ENCODE peak calls at places on chromosomes 1 and 21, in six cellular contexts. T, Y, L, X, I and R are unnamed samples. For H3K4me1 and H3K36me3, the result is how much of the 10 kb centered on the place peaks cover.

GRCh38 chr1:228768345-228768717 is 33.1 kb downstream of the RHOU start:
- DNase-seq in T (no peak), Y (no peak), L (no peak), X (no peak), I (no peak), R (no peak)

GRCh38 chr1:53736290-53736689 is 2.7 kb downstream of the GLIS1 start:
- DNase-seq in T (peak), Y (no peak), L (peak), X (no peak), I (no peak), R (no peak)

GRCh38 chr1:31987231-31987630 is 26.4 kb upstream of the KHDRBS1 start:
- DNase-seq in T (no peak), Y (no peak), L (no peak), X (no peak), I (peak), R (no peak)

GRCh38 chr1:22711591-22712501 is 1.2 kb downstream of the EPHB2 start:
- DNase-seq in T (peak), Y (no peak), L (peak), X (peak), I (peak), R (no peak)

GRCh38 chr1:214989341-214989740 is 93.2 kb upstream of the KCNK2 start:
- DNase-seq in T (peak), Y (no peak), L (peak), X (peak), I (no peak), R (peak)

GRCh38 chr1:91736999-91737615 is 148.8 kb downstream of the TGFBR3 start:
- DNase-seq in T (peak), Y (no peak), L (peak), X (peak), I (peak), R (peak)

GRCh38 chr1:214453109-214453722 is 98.2 kb downstream of the PTPN14 start:
- DNase-seq in T (peak), Y (no peak), L (peak), X (peak), I (no peak), R (peak)

GRCh38 chr1:29576510-29576909 is 340.2 kb downstream of the PTPRU start:
- DNase-seq in T (no peak), Y (no peak), L (no peak), X (peak), I (no peak), R (peak)

GRCh38 chr1:201773764-201774163 is 55.2 kb upstream of the IPO9 start:
- DNase-seq in T (peak), Y (no peak), L (no peak), X (peak), I (no peak), R (peak)

GRCh38 chr1:3907621-3908165 is 7.6 kb upstream of the C1orf174 start:
- DNase-seq in T (no peak), Y (peak), L (no peak), X (no peak), I (no peak), R (no peak)

GRCh38 chr21:32364801-32365200 is 28.0 kb downstream of the URB1 start:
- DNase-seq in T (no peak), Y (no peak), L (no peak), X (no peak), I (peak), R (no peak)

GRCh38 chr1:55262822-55263221 is 47.7 kb upstream of the USP24 start:
- DNase-seq in T (peak), Y (no peak), L (peak), X (peak), I (no peak), R (peak)

GRCh38 chr1:116762781-116763115 is 8.5 kb downstream of the CD2 start:
- DNase-seq in T (no peak), Y (no peak), L (no peak), X (no peak), I (no peak), R (no peak)
- H2AFZ ChIP-seq in T (no peak), Y (peak), L (no peak), X (no peak), I (no peak), R (no peak)

GRCh38 chr1:101309334-101310221 is 72.8 kb downstream of the S1PR1 start:
- DNase-seq in T (peak), Y (peak), L (peak), X (peak), I (peak), R (no peak)
- H3K4me1 ChIP-seq in T (under half), Y (under half), L (under half), X (under half), I (under half), R (under half)

DNA sequence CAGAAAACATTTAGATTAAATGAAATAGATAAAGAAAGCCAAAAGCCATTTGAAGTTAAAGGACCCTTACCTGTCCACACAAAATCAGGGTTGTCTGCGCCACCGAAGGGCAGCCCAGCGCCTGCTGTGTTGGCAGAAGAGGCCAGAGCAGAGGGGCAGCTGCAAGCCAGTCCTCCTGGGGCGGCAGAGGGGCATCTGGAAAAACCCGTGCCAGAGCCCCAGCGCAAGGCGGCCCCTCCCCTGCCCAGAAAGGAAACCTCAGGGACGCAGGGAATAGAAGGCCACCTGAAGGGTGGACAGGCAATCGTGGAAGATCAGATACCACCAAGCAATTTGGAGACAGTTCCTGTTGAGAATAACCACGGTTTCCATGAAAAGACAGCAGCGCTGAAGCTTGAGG is 10.7 kb downstream of the NDUFV3 start:
- DNase-seq in T (no peak), Y (no peak), L (no peak), X (no peak), I (no peak), R (no peak)
- H3K36me3 ChIP-seq in T (under half), Y (under half), L (under half), X (under half), I (under half), R (under half)

GRCh38 chr1:200294241-200294640 is 115.6 kb downstream of the ZNF281 start:
- DNase-seq in T (no peak), Y (no peak), L (no peak), X (peak), I (no peak), R (no peak)
- H2AFZ ChIP-seq in T (no peak), Y (peak), L (no peak), X (no peak), I (no peak), R (peak)

GRCh38 chr1:234863596-234863995 is 253.6 kb upstream of the IRF2BP2 start:
- DNase-seq in T (peak), Y (no peak), L (peak), X (peak), I (no peak), R (peak)

GRCh38 chr1:234861761-234862160 is 251.8 kb upstream of the IRF2BP2 start:
- DNase-seq in T (no peak), Y (no peak), L (no peak), X (peak), I (no peak), R (no peak)

GRCh38 chr1:234862944-234863515 is 253.1 kb upstream of the IRF2BP2 start:
- DNase-seq in T (peak), Y (no peak), L (peak), X (no peak), I (no peak), R (peak)

GRCh38 chr1:234861024-234861620 is 251.1 kb upstream of the IRF2BP2 start:
- DNase-seq in T (no peak), Y (no peak), L (peak), X (peak), I (no peak), R (no peak)

GRCh38 chr1:234862360-234862943 is 252.5 kb upstream of the IRF2BP2 start:
- DNase-seq in T (no peak), Y (no peak), L (no peak), X (no peak), I (no peak), R (no peak)
- H3K4me1 ChIP-seq in T (under half), Y (under half), L (under half), X (under half), I (under half), R (under half)

GRCh38 chr1:155063550-155064108 is at the start of gene EFNA4:
- DNase-seq in T (peak), Y (peak), L (peak), X (peak), I (peak), R (peak)

GRCh38 chr1:155060736-155061135 is 2.8 kb upstream of the EFNA4 start:
- DNase-seq in T (no peak), Y (no peak), L (no peak), X (no peak), I (no peak), R (no peak)

GRCh38 chr1:155062702-155063411 is 683 bp upstream of the EFNA4 start:
- DNase-seq in T (peak), Y (peak), L (peak), X (peak), I (peak), R (no peak)

GRCh38 chr1:155062151-155062686 is 1.3 kb upstream of the EFNA4 start:
- DNase-seq in T (no peak), Y (peak), L (no peak), X (no peak), I (peak), R (no peak)

DNA sequence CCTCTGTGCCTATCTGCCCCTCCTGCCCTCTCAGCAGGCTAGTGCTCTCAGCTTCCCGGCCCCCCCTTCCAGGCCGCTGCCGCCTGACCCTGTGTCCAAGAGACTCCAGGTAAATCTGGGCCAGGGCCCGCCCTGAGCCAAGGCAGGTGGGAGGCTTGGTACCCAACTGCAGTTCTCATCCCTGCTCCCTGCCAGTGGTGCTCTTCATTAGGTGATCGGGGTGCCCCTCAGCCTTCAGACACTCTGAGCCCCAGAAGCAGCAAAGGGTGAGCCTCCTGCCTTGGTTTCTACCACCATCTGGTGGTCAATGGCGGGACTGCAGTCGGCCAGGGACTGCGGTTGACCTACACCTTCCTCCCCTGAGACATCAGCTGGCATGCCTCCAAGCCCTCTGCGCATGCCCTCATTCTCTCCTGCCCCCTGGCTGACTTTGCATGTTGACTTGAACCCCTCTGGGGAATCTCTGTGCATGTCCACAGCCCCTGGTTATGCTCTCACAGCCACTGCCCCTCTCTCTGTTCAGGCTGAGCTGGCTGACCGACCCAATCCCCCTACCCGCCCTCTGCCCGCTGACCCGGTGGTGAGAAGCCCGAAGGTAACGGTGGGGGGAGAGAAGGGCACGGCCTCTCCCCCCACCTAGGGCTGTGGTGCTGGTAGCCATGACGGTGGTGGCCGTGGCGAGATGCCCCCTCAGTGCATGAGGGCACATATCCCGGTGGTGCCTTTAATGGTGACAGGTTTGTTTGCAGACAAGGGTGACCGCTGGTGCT is 2.0 kb upstream of the EFNA4 start:
- DNase-seq in T (peak), Y (peak), L (peak), X (peak), I (peak), R (peak)
- H3K36me3 ChIP-seq in T (under half), Y (under half), L (under half), X (under half), I (under half), R (under half)

GRCh38 chr1:221712776-221713431 is 29.0 kb downstream of the DUSP10 start:
- DNase-seq in T (no peak), Y (no peak), L (no peak), X (peak), I (no peak), R (no peak)
- H2AFZ ChIP-seq in T (no peak), Y (no peak), L (no peak), X (no peak), I (no peak), R (no peak)

GRCh38 chr21:41926807-41927171 is 27.0 kb downstream of the C2CD2 start:
- DNase-seq in T (no peak), Y (no peak), L (no peak), X (no peak), I (no peak), R (no peak)

GRCh38 chr21:41927727-41928409 is 25.9 kb downstream of the C2CD2 start:
- DNase-seq in T (no peak), Y (peak), L (no peak), X (no peak), I (no peak), R (no peak)

GRCh38 chr21:41931041-41931451 is 22.8 kb downstream of the C2CD2 start:
- DNase-seq in T (peak), Y (no peak), L (no peak), X (no peak), I (no peak), R (peak)

GRCh38 chr21:41928621-41929220 is 25.1 kb downstream of the C2CD2 start:
- DNase-seq in T (no peak), Y (peak), L (no peak), X (no peak), I (no peak), R (no peak)

GRCh38 chr21:41929248-41929647 is 24.6 kb downstream of the C2CD2 start:
- DNase-seq in T (no peak), Y (peak), L (no peak), X (no peak), I (no peak), R (no peak)
- H3K4me1 ChIP-seq in T (under half), Y (half or more), L (under half), X (under half), I (under half), R (half or more)

GRCh38 chr21:33904041-33904440 is 11.6 kb downstream of the ATP5PO start:
- DNase-seq in T (no peak), Y (no peak), L (no peak), X (no peak), I (no peak), R (no peak)

GRCh38 chr21:33909756-33910155 is 5.8 kb downstream of the ATP5PO start:
- DNase-seq in T (no peak), Y (no peak), L (no peak), X (no peak), I (no peak), R (no peak)

GRCh38 chr21:33914188-33914587 is 1.4 kb downstream of the ATP5PO start:
- DNase-seq in T (peak), Y (no peak), L (no peak), X (peak), I (no peak), R (peak)

DNA sequence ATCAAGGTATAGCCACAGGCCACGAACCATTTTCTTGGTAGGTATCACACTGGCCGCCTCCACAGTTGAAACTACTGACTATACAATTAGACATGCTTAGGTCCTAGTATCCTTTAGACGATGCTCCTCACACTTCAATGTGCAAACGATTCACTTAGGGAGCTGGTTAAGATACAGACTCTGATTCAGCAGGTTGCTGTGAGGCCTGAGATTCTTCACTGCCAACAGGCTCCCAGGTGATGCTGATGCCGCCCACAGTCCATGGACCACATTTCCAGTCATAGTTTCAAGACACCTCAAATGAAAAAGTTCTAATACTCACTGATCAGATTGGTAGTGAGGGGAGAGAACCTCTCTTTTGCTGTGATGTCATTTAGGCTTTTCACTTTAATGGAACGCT is 6.8 kb downstream of the ATP5PO start:
- DNase-seq in T (no peak), Y (no peak), L (no peak), X (no peak), I (no peak), R (no peak)
- H3K36me3 ChIP-seq in T (under half), Y (half or more), L (under half), X (half or more), I (half or more), R (under half)

GRCh38 chr21:23886828-23887708 is 1720.2 kb downstream of the MRPL39 start:
- DNase-seq in T (no peak), Y (no peak), L (no peak), X (no peak), I (no peak), R (no peak)

GRCh38 chr21:23890652-23891051 is 1716.6 kb downstream of the MRPL39 start:
- DNase-seq in T (peak), Y (no peak), L (no peak), X (no peak), I (no peak), R (no peak)

GRCh38 chr21:23887709-23888303 is 1719.5 kb downstream of the MRPL39 start:
- DNase-seq in T (no peak), Y (no peak), L (no peak), X (no peak), I (no peak), R (no peak)
- H2AFZ ChIP-seq in T (no peak), Y (no peak), L (no peak), X (no peak), I (no peak), R (no peak)